ENCODE peak calls at places on chromosomes 5 and 9, in five cellular contexts. D, A, W, B and N are unnamed samples.

GRCh38 chr5:321233-321725 is at the start of gene AHRR:
- DNase-seq in D (peak; percentile 85), B (peak; percentile 53), W (peak; percentile 68), A (no peak), N (peak; percentile 83)

GRCh38 chr5:151870820-151871219 is 53.8 kb downstream of the GLRA1 start:
- DNase-seq in A (no peak), D (no peak), W (no peak), B (peak; percentile 42), N (no peak)

GRCh38 chr9:14271078-14271673 is 42.8 kb downstream of the NFIB start:
- DNase-seq in D (no peak), B (peak; percentile 82), A (no peak), W (peak; percentile 56), N (no peak)

GRCh38 chr9:32942755-32943460 is 58.5 kb downstream of the APTX start:
- DNase-seq in B (no peak), A (no peak), D (no peak), W (no peak), N (peak; percentile 17)

GRCh38 chr5:91224459-91224858 is 158.7 kb downstream of the ARRDC3 start:
- DNase-seq in D (no peak), W (no peak), B (peak; percentile 22), A (no peak), N (no peak)

GRCh38 chr5:92748072-92748676 is 832.8 kb downstream of the NR2F1-AS1 start:
- DNase-seq in B (no peak), W (no peak), D (no peak), A (no peak), N (no peak)

GRCh38 chr5:78922879-78923621 is 62.1 kb downstream of the ARSB start:
- DNase-seq in W (peak; percentile 38), A (no peak), D (no peak), B (no peak), N (no peak)

GRCh38 chr5:81856948-81857928 is 106.3 kb upstream of the SSBP2 start:
- DNase-seq in A (no peak), W (peak; percentile 55), D (peak; percentile 86), B (no peak), N (peak; percentile 46)

GRCh38 chr5:2302169-2302568 is 419.4 kb upstream of the IRX4 start:
- DNase-seq in B (no peak), D (no peak), A (no peak), W (no peak), N (no peak)

GRCh38 chr5:178202541-178202940 is 1.8 kb upstream of the HNRNPAB start:
- DNase-seq in D (no peak), W (no peak), A (no peak), B (no peak), N (no peak)

DNA sequence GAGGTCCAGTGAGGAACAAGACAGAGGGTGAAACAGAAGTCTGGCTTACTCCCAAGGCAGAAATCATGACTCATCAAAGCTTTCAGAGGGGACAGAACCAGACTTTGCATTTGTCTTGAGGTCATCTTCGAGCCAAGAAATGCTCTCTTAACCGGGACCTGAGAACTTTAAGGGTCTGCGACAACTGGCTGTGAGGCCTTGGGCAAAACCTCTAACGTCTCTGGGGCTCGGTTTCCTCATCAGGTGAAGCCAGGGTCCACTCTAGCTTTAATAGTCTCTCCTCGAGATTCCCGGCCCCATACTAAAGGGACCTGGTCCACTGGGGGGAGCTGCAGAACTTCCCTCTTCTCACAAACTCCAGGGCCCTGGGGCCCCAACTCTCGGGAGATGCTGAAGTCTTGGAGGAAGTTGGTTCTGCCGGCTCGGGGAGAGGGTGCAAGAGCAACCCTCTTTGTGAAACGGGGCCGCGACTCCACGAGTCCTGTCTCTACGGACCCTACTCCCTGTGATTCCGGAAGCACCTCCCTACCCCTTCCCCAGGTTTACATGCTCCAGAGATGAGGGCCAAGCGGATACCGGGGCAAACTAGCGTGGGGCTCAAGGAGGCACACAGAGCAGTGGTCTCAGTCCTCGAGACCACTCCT is 2.6 kb downstream of the GLIS3 start:
- DNase-seq in W (peak; percentile 67), B (peak; percentile 87), A (peak; percentile 25), D (peak; percentile 80), N (peak; percentile 52)
- TF ChIP-seq CTCF in W (peak; percentile 24), B (peak; percentile 55), A (peak; percentile 20), D (no peak), N (no peak)

GRCh38 chr5:150302301-150303069 is at the start of gene ARSI:
- DNase-seq in D (peak; percentile 52), A (no peak), B (no peak), W (no peak), N (peak; percentile 60)
- TF ChIP-seq CTCF in D (peak; percentile 15), A (no peak), B (peak; percentile 53), W (no peak), N (peak; percentile 27)

DNA sequence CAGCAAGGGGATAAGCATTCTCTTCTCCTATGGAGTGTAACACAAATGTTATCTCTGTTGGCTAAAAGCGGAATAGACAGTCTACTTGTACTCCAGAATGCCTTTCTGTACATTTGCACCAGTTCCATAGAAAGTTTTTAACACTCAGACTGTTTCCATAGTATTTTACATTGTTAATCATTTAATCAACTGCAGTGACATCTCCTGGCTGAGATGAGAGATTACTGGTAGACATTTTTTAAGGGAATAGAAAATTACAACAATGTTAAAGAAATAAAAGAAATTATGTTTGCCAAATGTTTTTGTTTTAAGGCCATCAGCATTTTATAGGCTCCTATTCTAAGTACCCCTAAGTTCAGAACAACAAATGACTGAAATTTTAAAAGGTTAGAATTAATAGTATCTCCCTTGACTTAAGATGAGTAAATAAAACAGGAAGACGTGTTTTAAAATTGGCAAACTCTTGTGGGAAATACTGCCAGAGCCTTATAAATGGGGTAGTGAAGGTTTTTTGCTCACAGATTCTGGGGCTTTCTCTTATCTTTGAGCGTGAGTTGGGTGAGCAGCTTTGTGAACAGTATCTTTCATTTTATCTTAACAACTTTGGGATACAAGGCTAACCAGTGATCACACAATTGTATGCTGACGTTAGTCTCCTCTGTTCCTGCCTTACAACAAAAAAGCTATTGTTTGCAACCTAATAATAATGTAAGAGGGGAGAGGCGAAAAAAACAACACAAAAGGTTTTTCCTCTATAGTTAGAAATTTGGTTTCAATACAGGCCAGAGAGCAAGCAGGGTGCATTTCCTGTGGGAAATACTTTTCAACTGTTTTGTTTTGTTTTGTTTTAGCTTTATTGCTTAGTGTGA is 294.4 kb downstream of the FBXL7 start:
- DNase-seq in B (peak; percentile 24), A (no peak), D (no peak), W (no peak), N (no peak)
- TF ChIP-seq CTCF in B (peak; percentile 44), A (no peak), D (no peak), W (no peak), N (no peak)

DNA sequence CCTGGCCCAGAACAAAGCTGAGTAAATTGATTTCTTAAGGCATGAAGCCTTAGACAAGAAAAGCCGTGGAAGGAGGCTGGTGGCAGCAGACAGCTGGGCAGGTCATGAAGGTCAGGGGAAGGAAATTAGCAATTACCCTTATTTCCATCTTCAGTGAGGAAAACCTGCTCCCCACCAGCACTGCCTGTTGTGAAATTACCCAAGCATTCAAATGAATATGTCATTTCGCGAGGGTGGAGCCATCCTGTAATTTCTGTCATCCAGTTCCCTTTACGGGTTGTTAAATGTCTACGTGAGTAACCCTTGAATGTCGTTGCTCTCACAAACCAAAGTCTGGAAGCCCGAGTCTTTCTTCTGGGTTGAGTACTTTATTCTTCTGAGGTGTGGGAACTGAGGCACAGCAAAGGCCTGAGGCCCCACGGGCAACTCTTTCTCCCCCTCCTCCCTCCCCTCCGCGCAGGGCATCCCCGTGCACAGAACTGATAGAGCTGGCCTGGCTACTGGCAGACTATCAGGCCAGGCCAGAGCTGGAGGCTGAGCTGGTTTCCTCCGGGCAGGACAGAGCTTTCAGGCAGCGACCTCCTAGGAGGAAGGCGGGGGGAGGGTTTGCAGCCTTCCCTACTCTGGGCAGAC is 22.0 kb upstream of the AK3 start:
- DNase-seq in A (no peak), B (no peak), W (no peak), D (no peak), N (peak; percentile 67)
- TF ChIP-seq CTCF in A (no peak), B (no peak), W (no peak), D (no peak), N (peak; percentile 1)

GRCh38 chr9:128575921-128576320 is 23.5 kb downstream of the SPTAN1 start:
- DNase-seq in W (no peak), A (no peak), D (no peak), B (no peak), N (no peak)

GRCh38 chr9:128577206-128577605 is 24.8 kb downstream of the SPTAN1 start:
- DNase-seq in B (no peak), A (no peak), D (no peak), W (no peak), N (no peak)

GRCh38 chr9:128575469-128575868 is 23.1 kb downstream of the SPTAN1 start:
- DNase-seq in B (no peak), W (no peak), D (no peak), A (no peak), N (no peak)

GRCh38 chr9:128579194-128579593 is 26.8 kb downstream of the SPTAN1 start:
- DNase-seq in W (no peak), B (no peak), A (no peak), D (no peak), N (no peak)

DNA sequence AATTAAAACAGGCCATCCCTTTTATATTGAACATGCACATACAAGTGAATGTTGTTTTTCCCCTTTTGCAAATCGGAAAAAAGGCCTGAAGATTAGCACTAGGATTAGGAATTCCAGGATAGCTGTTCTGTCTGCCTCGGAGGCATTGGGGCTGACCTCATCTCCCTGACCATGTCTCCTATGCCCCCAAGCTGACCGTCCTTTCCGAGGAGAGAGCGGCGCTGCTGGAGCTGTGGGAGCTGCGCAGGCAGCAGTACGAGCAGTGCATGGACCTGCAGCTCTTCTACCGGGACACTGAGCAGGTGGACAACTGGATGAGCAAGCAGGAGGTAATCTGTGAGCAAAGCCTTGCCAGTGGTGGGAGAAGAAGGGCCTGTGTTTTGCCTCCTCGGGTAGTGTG is 28.3 kb downstream of the SPTAN1 start:
- DNase-seq in D (no peak), A (no peak), B (no peak), W (no peak), N (no peak)
- TF ChIP-seq CTCF in D (no peak), A (no peak), B (no peak), W (no peak), N (no peak)

DNA sequence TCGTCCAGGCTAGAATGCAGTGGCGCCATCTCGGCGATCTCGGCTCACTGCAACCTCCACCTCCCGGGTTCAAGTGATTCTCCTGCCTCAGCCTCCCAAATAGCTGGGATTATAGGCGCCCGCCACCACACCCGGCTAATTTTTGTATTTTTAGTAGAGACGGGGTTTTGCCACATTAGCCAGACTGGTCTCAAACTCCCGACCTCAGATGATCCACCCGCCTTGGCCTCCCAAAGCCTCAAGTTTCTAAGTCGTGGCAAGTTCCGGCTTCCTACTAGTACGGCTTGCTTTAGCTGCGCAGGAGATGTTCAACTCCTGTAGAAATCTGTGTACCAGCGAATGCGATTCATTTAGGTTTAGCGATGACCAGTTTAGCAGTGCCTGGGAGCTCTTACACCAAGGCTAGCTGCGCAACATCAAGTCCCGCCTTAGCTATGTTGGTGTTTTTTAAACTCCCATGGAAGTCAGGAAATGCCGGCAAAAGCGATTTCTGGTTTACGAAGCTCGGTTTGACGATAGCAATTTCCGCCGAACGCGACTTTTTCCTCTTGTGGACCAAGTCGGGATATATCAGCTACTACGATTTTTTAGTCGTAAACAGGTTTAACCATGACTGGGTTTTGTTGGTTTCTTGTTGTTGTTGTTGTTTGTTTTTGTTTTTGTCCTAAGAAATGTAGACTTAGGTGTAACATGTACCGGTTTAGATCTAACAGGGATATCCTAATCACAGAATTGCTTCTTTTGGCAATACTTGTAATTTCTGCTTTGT is 46.4 kb downstream of the ANXA2R start:
- DNase-seq in B (peak; percentile 89), W (no peak), A (peak; percentile 54), D (no peak), N (no peak)
- TF ChIP-seq CTCF in B (no peak), W (no peak), A (no peak), D (no peak), N (no peak)